ENCODE peak calls at places on chromosomes 11 and 22, in nine cellular contexts. M is aorta; H is vagina; L is A549; D is adipocyte; O is CD4-positive, CD25-positive, alpha-beta regulatory T cell; V is astrocyte; W is lung; B is mucosa of descending colon. Q is an unnamed sample. For H3K4me1, the result is how much of the 10 kb centered on the place peaks cover.

GRCh38 chr11:108929241-108929640 is 264.4 kb downstream of the DDX10 start:
- DNase-seq in O (no peak), M (no peak), B (no peak), W (no peak), H (no peak), L (peak), D (peak), V (peak), Q (no peak)

GRCh38 chr22:43207849-43208702 is 21.1 kb upstream of the TTLL12 start:
- DNase-seq in V (no peak), O (no peak), H (no peak), L (no peak), M (peak), D (no peak), B (no peak), W (no peak), Q (no peak)

GRCh38 chr22:47357086-47357485 is 594.6 kb downstream of the TBC1D22A start:
- DNase-seq in M (no peak), V (no peak), H (no peak), D (no peak), L (no peak), W (no peak), O (no peak), B (no peak), Q (no peak)

GRCh38 chr11:65662247-65662801 is 392 bp downstream of the RELA start:
- DNase-seq in W (no peak), B (no peak), L (no peak), M (no peak), V (no peak), H (no peak), O (no peak), D (peak), Q (no peak)

GRCh38 chr11:78465169-78465942 is 47.7 kb upstream of the GAB2 start:
- DNase-seq in L (no peak), D (no peak), V (no peak), M (no peak), B (peak), H (no peak), W (no peak), O (peak), Q (no peak)

GRCh38 chr11:128507936-128508335 is 79.4 kb downstream of the ETS1 start:
- DNase-seq in M (no peak), W (no peak), O (no peak), L (no peak), D (no peak), V (no peak), B (no peak), H (no peak), Q (no peak)

GRCh38 chr22:40180403-40180802 is 2.7 kb downstream of the TNRC6B start:
- DNase-seq in L (no peak), M (no peak), V (no peak), B (no peak), D (peak), W (no peak), H (no peak), O (no peak), Q (no peak)

GRCh38 chr22:32328306-32329201 is 29.1 kb upstream of the RFPL3 start:
- DNase-seq in D (no peak), L (no peak), B (no peak), O (no peak), V (no peak), H (peak), W (no peak), M (peak), Q (no peak)

DNA sequence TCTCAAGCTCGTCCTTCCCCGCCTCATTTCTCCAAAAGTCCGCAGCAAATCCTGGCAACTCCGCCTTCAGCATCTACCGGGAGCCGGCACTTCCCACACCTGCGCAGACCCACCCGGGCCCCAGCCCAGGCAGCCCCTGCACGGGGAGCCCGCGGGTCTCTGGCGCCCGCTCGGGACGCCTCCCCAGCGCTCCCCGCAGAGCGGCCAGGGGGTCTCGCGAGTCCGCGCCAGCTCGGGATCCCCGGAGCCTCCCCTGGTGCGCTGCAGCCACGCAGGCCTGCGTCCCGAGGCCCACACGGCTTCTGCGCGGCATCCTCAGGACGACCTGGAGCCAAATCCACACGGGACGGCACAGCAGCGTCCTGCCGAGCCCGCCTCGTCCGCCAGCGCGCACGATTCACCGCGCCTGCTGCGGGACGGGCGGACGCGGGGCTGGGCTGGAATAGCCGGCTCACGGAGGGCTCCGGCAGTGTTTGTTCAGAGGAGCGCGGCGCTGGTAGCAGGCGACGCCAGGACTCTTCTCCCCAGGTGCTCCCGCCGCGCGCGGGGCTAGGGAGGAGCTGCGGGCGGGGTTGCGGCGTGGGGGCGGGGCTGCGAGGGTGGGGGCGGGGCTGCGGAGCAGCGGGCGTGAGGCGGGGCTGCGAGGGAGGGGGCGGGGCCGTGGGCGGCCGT is 810 bp upstream of the PHRF1 start:
- DNase-seq in V (no peak), D (no peak), H (no peak), B (no peak), L (no peak), W (peak), O (no peak), M (no peak), Q (no peak)
- H3K4me1 ChIP-seq in V (under half), D (under half), H (half or more), B (under half), L (under half), W (under half), O (under half), M (under half), Q (under half)

DNA sequence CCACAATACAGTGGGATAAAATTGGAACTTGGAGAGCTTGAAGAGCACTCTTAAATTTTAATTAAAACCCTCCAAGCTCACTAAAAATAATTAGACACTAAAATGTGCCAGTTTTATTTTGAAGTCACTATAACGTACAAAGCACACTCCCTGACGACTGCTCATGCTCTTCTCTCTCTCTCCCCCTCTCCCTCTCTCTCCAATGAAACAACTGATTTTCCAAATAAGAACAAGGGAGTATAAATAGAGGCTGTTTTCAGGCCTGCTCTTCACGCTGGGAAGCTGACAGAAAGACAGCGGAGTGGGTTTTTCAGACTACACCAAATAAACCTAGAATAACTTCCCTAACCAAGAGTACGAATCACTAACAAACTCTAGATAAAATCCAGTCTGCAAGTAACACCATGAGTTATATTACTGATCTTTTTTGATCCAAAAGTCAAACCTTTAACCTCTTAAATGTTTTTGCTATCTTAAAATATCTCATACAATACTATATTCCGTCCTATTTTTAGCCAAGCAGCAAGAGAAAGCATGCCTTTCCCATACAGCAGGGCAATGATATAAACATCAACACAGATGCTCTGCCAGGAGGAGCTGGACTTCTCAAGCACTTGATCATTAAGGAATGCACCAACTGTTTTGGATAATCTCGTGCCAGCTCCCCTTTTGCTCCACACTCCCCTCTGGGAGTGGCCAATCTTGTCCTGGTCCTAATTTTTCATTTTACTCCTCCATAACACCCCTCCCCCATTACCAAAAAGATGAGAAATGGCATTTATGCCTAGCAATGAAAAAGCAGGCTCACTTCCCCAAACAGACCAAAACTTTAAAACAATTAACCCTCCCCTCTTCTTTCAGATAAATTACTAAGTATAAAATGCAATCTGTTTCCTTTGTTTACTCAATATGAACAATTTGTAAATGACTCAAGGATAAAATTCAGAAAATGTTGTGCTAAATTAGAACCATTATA is 116.9 kb downstream of the SOX6 start:
- DNase-seq in H (no peak), W (no peak), B (no peak), L (no peak), V (no peak), O (no peak), M (no peak), D (peak), Q (no peak)
- H3K4me3 ChIP-seq in H (no peak), W (no peak), B (no peak), L (no peak), V (no peak), O (no peak), M (no peak), D (no peak), Q (no peak)

GRCh38 chr22:48659393-48659792 is 1168.3 kb downstream of the BRD1 start:
- DNase-seq in M (no peak), V (no peak), B (no peak), H (no peak), D (no peak), L (no peak), W (no peak), O (no peak), Q (no peak)
- H3K4me1 ChIP-seq in M (under half), V (under half), B (under half), H (under half), D (under half), L (under half), W (under half), O (under half), Q (under half)

DNA sequence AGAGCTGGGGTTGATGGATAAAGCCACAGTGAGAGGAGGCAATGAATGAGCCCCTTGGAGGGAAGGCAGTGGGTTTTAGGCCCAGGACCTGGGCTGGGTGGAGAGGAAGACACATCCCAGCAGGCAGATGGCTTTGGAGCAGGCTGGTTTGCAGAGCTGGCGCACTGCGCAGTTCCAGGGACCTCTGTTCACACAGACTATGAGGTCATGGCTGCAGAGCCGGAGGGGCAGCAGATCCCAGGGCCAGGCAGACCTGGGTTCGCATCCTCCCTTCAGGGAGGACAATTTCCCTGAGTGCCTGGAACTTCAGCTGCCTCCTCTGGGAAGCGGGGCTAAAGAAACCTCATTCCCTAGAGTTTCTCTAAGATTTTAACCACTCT is 28.2 kb upstream of the DGKZ start:
- DNase-seq in O (no peak), M (no peak), L (no peak), D (no peak), W (no peak), H (no peak), B (no peak), V (no peak), Q (no peak)
- H3K4me3 ChIP-seq in O (no peak), M (no peak), L (no peak), D (no peak), W (no peak), H (no peak), B (no peak), V (no peak), Q (no peak)

GRCh38 chr11:34281256-34281655 is 76.6 kb downstream of the ABTB2 start:
- DNase-seq in M (no peak), H (no peak), L (peak), O (no peak), W (no peak), B (no peak), V (no peak), D (peak), Q (no peak)
- H3K4me1 ChIP-seq in M (under half), H (under half), L (under half), O (under half), W (under half), B (under half), V (under half), D (under half), Q (under half)

GRCh38 chr11:10897150-10897549 is 39.3 kb upstream of the ZBED5 start:
- DNase-seq in M (no peak), D (no peak), V (no peak), W (no peak), B (no peak), L (no peak), O (no peak), H (no peak), Q (no peak)

GRCh38 chr11:10898003-10898762 is 40.3 kb upstream of the ZBED5 start:
- DNase-seq in D (peak), O (no peak), B (no peak), V (no peak), H (no peak), W (no peak), M (no peak), L (no peak), Q (no peak)

GRCh38 chr11:10900686-10901415 is 43.0 kb upstream of the ZBED5 start:
- DNase-seq in V (peak), B (peak), D (peak), W (no peak), O (no peak), L (peak), M (no peak), H (no peak), Q (no peak)

GRCh38 chr11:10899542-10899830 is 41.6 kb upstream of the ZBED5 start:
- DNase-seq in B (peak), V (no peak), O (peak), H (no peak), M (peak), L (no peak), D (no peak), W (peak), Q (no peak)

GRCh38 chr11:10898763-10899541 is 41.1 kb upstream of the ZBED5 start:
- DNase-seq in B (peak), D (no peak), L (no peak), W (no peak), H (no peak), V (no peak), O (no peak), M (no peak), Q (no peak)
- H3K4me3 ChIP-seq in B (no peak), D (peak), L (no peak), W (no peak), H (no peak), V (peak), O (no peak), M (no peak), Q (no peak)

Q was measured in tibial nerve.